ENCODE peak calls at places on chromosomes 13 and 19, in seven cellular contexts. G, W, I, K, M, U and E are unnamed samples.

GRCh38 chr19:37719111-37719926 is at the start of gene ZNF607:
- DNase-seq in K (peak; percentile 81), G (peak; percentile 79), U (peak; percentile 90), W (peak; percentile 83), M (peak; percentile 95), I (peak; percentile 70), E (peak; percentile 82)

GRCh38 chr19:57566396-57567256 is 7.0 kb upstream of the ZNF550 start:
- DNase-seq in G (no peak), M (no peak), U (no peak), I (no peak), K (no peak), W (peak; percentile 6), E (peak; percentile 19)

GRCh38 chr13:112775791-112776279 is 86.0 kb downstream of the ATP11A start:
- DNase-seq in M (peak; percentile 81), U (no peak), G (no peak), K (no peak), I (no peak), W (no peak), E (no peak)

GRCh38 chr13:38763446-38764381 is 76.8 kb downstream of the FREM2 start:
- DNase-seq in M (no peak), G (no peak), W (peak; percentile 25), K (no peak), U (no peak), I (peak; percentile 0), E (no peak)

GRCh38 chr13:112851107-112852046 is 117.6 kb upstream of the MCF2L start:
- DNase-seq in U (no peak), M (peak; percentile 16), K (no peak), W (no peak), G (no peak), I (no peak), E (no peak)

GRCh38 chr19:13882841-13883240 is 5.9 kb downstream of the NANOS3 start:
- DNase-seq in U (no peak), W (no peak), I (no peak), K (no peak), M (no peak), G (no peak), E (no peak)

GRCh38 chr19:34193439-34193838 is 21.1 kb downstream of the LSM14A start:
- DNase-seq in G (no peak), K (no peak), U (no peak), M (no peak), W (no peak), I (no peak), E (no peak)

GRCh38 chr13:79803939-79804487 is 323.1 kb downstream of the NDFIP2 start:
- DNase-seq in I (no peak), M (no peak), U (no peak), K (no peak), W (no peak), G (no peak), E (no peak)

GRCh38 chr13:51778407-51778806 is 25.6 kb downstream of the DHRS12 start:
- DNase-seq in U (no peak), M (no peak), I (no peak), K (no peak), W (no peak), G (no peak), E (no peak)

GRCh38 chr13:98291658-98292057 is 114.6 kb upstream of the RNF113B start:
- DNase-seq in G (no peak), K (no peak), U (no peak), M (no peak), I (no peak), W (no peak), E (no peak)

GRCh38 chr19:50453243-50453642 is 20.6 kb downstream of the MYBPC2 start:
- DNase-seq in W (no peak), I (no peak), U (no peak), K (no peak), M (no peak), G (no peak), E (no peak)

GRCh38 chr13:22744688-22745452 is 435.9 kb upstream of the SGCG start:
- DNase-seq in M (no peak), K (no peak), G (no peak), U (no peak), W (no peak), I (no peak), E (no peak)

GRCh38 chr19:33809960-33810359 is 13.3 kb downstream of the KCTD15 start:
- DNase-seq in K (no peak), G (no peak), W (no peak), I (no peak), M (no peak), U (no peak), E (no peak)

GRCh38 chr13:110914293-110915056 is 394 bp downstream of the ANKRD10 start:
- DNase-seq in W (peak; percentile 55), G (peak; percentile 76), U (peak; percentile 88), M (peak; percentile 92), I (peak; percentile 48), K (peak; percentile 83), E (peak; percentile 64)

GRCh38 chr13:113122571-113123225 is at the start of gene F10:
- DNase-seq in U (peak; percentile 79), M (peak; percentile 89), I (peak; percentile 65), G (no peak), K (peak; percentile 75), W (no peak), E (no peak)

GRCh38 chr19:35673121-35673804 is 6.9 kb downstream of the UPK1A start:
- DNase-seq in U (peak; percentile 68), I (peak; percentile 46), W (no peak), K (no peak), G (peak; percentile 35), M (no peak), E (no peak)

GRCh38 chr19:15424692-15425272 is 6.0 kb upstream of the AKAP8L start:
- DNase-seq in U (no peak), K (no peak), W (no peak), I (no peak), M (no peak), G (no peak), E (no peak)

GRCh38 chr13:35675651-35676050 is 199.2 kb upstream of the MAB21L1 start:
- DNase-seq in U (no peak), I (no peak), M (no peak), W (no peak), K (no peak), G (no peak), E (no peak)

GRCh38 chr19:1826557-1827521 is 14.8 kb upstream of the ATP8B3 start:
- DNase-seq in U (no peak), K (no peak), G (no peak), M (no peak), I (no peak), W (no peak), E (no peak)